ENCODE peak calls at places on chromosomes 11 and 22, in nine cellular contexts. One of them, this sample, is unnamed.

GRCh38 chr11:35292290-35292689 is 127.1 kb downstream of the SLC1A2 start:
- DNase-seq in tibial artery: no peak
- DNase-seq in PC-3: no peak
- DNase-seq in testis: no peak
- DNase-seq in right lobe of liver: no peak
- DNase-seq in IMR-90: no peak
- DNase-seq in tibial nerve: no peak
- DNase-seq in CD4-positive, alpha-beta T cell: no peak
- DNase-seq in CD8-positive, alpha-beta memory T cell: no peak
- DNase-seq in this sample: no peak

GRCh38 chr11:27254744-27255446 is 108.1 kb downstream of the CCDC34 start:
- DNase-seq in IMR-90: peak
- DNase-seq in CD4-positive, alpha-beta T cell: no peak
- DNase-seq in tibial artery: no peak
- DNase-seq in tibial nerve: no peak
- DNase-seq in CD8-positive, alpha-beta memory T cell: no peak
- DNase-seq in PC-3: no peak
- DNase-seq in right lobe of liver: no peak
- DNase-seq in testis: no peak
- DNase-seq in this sample: no peak

GRCh38 chr11:61516675-61517516 is 8.3 kb downstream of the LRRC10B start:
- DNase-seq in testis: peak
- DNase-seq in right lobe of liver: no peak
- DNase-seq in CD8-positive, alpha-beta memory T cell: peak
- DNase-seq in IMR-90: no peak
- DNase-seq in PC-3: peak
- DNase-seq in tibial nerve: no peak
- DNase-seq in CD4-positive, alpha-beta T cell: peak
- DNase-seq in tibial artery: no peak
- DNase-seq in this sample: no peak

GRCh38 chr11:88390254-88390653 is 52.7 kb upstream of the CTSC start:
- DNase-seq in right lobe of liver: no peak
- DNase-seq in PC-3: no peak
- DNase-seq in IMR-90: no peak
- DNase-seq in CD8-positive, alpha-beta memory T cell: no peak
- DNase-seq in tibial artery: no peak
- DNase-seq in CD4-positive, alpha-beta T cell: no peak
- DNase-seq in testis: no peak
- DNase-seq in tibial nerve: no peak
- DNase-seq in this sample: no peak

GRCh38 chr11:23585700-23586099 is 725.4 kb upstream of the CCDC179 start:
- DNase-seq in CD4-positive, alpha-beta T cell: no peak
- DNase-seq in right lobe of liver: no peak
- DNase-seq in IMR-90: no peak
- DNase-seq in CD8-positive, alpha-beta memory T cell: no peak
- DNase-seq in testis: no peak
- DNase-seq in tibial artery: no peak
- DNase-seq in tibial nerve: no peak
- DNase-seq in PC-3: no peak
- DNase-seq in this sample: no peak

GRCh38 chr11:2655834-2656622 is 43.8 kb downstream of the KCNQ1OT1 start:
- DNase-seq in PC-3: peak
- DNase-seq in tibial nerve: no peak
- DNase-seq in tibial artery: no peak
- DNase-seq in right lobe of liver: no peak
- DNase-seq in CD8-positive, alpha-beta memory T cell: no peak
- DNase-seq in CD4-positive, alpha-beta T cell: no peak
- DNase-seq in IMR-90: peak
- DNase-seq in testis: no peak
- DNase-seq in this sample: no peak

GRCh38 chr22:43007519-43008102 is 7.3 kb downstream of the PACSIN2 start:
- DNase-seq in CD4-positive, alpha-beta T cell: no peak
- DNase-seq in CD8-positive, alpha-beta memory T cell: no peak
- DNase-seq in right lobe of liver: no peak
- DNase-seq in PC-3: no peak
- DNase-seq in tibial artery: no peak
- DNase-seq in tibial nerve: no peak
- DNase-seq in testis: no peak
- DNase-seq in IMR-90: peak
- DNase-seq in this sample: no peak

GRCh38 chr11:113440816-113441215 is 34.4 kb downstream of the DRD2 start:
- DNase-seq in CD8-positive, alpha-beta memory T cell: no peak
- DNase-seq in right lobe of liver: no peak
- DNase-seq in CD4-positive, alpha-beta T cell: no peak
- DNase-seq in testis: no peak
- DNase-seq in tibial nerve: no peak
- DNase-seq in tibial artery: no peak
- DNase-seq in PC-3: no peak
- DNase-seq in IMR-90: no peak
- DNase-seq in this sample: no peak

GRCh38 chr11:69127091-69127850 is 28.5 kb upstream of the SMIM38 start:
- DNase-seq in CD8-positive, alpha-beta memory T cell: no peak
- DNase-seq in CD4-positive, alpha-beta T cell: no peak
- DNase-seq in tibial artery: peak
- DNase-seq in testis: peak
- DNase-seq in tibial nerve: peak
- DNase-seq in right lobe of liver: no peak
- DNase-seq in PC-3: no peak
- DNase-seq in IMR-90: no peak
- DNase-seq in this sample: no peak

GRCh38 chr22:21455334-21456089 is 11.7 kb upstream of the TMEM191C start:
- DNase-seq in CD4-positive, alpha-beta T cell: no peak
- DNase-seq in CD8-positive, alpha-beta memory T cell: no peak
- DNase-seq in PC-3: no peak
- DNase-seq in IMR-90: no peak
- DNase-seq in tibial nerve: peak
- DNase-seq in tibial artery: peak
- DNase-seq in testis: no peak
- DNase-seq in right lobe of liver: peak
- DNase-seq in this sample: no peak

GRCh38 chr11:77636738-77637344 is 753 bp downstream of the CLNS1A start:
- DNase-seq in tibial artery: no peak
- DNase-seq in testis: no peak
- DNase-seq in tibial nerve: no peak
- DNase-seq in IMR-90: no peak
- DNase-seq in CD4-positive, alpha-beta T cell: no peak
- DNase-seq in right lobe of liver: no peak
- DNase-seq in CD8-positive, alpha-beta memory T cell: no peak
- DNase-seq in PC-3: no peak
- DNase-seq in this sample: no peak

GRCh38 chr11:74462009-74462408 is 5.3 kb downstream of the KCNE3 start:
- DNase-seq in IMR-90: no peak
- DNase-seq in testis: peak
- DNase-seq in right lobe of liver: peak
- DNase-seq in PC-3: no peak
- DNase-seq in tibial nerve: peak
- DNase-seq in CD4-positive, alpha-beta T cell: no peak
- DNase-seq in CD8-positive, alpha-beta memory T cell: no peak
- DNase-seq in tibial artery: peak
- DNase-seq in this sample: no peak

GRCh38 chr11:118304809-118305248 is 299 bp downstream of the CD3E start:
- DNase-seq in right lobe of liver: no peak
- DNase-seq in IMR-90: no peak
- DNase-seq in CD8-positive, alpha-beta memory T cell: no peak
- DNase-seq in CD4-positive, alpha-beta T cell: peak
- DNase-seq in PC-3: no peak
- DNase-seq in tibial nerve: no peak
- DNase-seq in tibial artery: no peak
- DNase-seq in testis: no peak
- DNase-seq in this sample: no peak

GRCh38 chr11:118305726-118306125 is 1.2 kb downstream of the CD3E start:
- DNase-seq in CD4-positive, alpha-beta T cell: peak
- DNase-seq in right lobe of liver: no peak
- DNase-seq in CD8-positive, alpha-beta memory T cell: peak
- DNase-seq in tibial artery: no peak
- DNase-seq in IMR-90: no peak
- DNase-seq in testis: no peak
- DNase-seq in PC-3: no peak
- DNase-seq in tibial nerve: no peak
- DNase-seq in this sample: no peak

GRCh38 chr11:118301600-118302195 is 2.8 kb upstream of the CD3E start:
- DNase-seq in IMR-90: no peak
- DNase-seq in CD8-positive, alpha-beta memory T cell: no peak
- DNase-seq in testis: no peak
- DNase-seq in PC-3: no peak
- DNase-seq in tibial nerve: no peak
- DNase-seq in CD4-positive, alpha-beta T cell: no peak
- DNase-seq in right lobe of liver: no peak
- DNase-seq in tibial artery: no peak
- DNase-seq in this sample: no peak

GRCh38 chr11:118306556-118306955 is 2.0 kb downstream of the CD3E start:
- DNase-seq in right lobe of liver: no peak
- DNase-seq in CD4-positive, alpha-beta T cell: peak
- DNase-seq in tibial artery: no peak
- DNase-seq in PC-3: no peak
- DNase-seq in CD8-positive, alpha-beta memory T cell: peak
- DNase-seq in IMR-90: no peak
- DNase-seq in tibial nerve: no peak
- DNase-seq in testis: no peak
- DNase-seq in this sample: no peak

GRCh38 chr11:118304227-118304808 is at the start of gene CD3E:
- DNase-seq in CD8-positive, alpha-beta memory T cell: peak
- DNase-seq in tibial nerve: no peak
- DNase-seq in tibial artery: no peak
- DNase-seq in right lobe of liver: no peak
- DNase-seq in PC-3: no peak
- DNase-seq in CD4-positive, alpha-beta T cell: peak
- DNase-seq in testis: no peak
- DNase-seq in IMR-90: no peak
- DNase-seq in this sample: no peak
- H3K27ac ChIP-seq in CD8-positive, alpha-beta memory T cell: peak
- H3K27ac ChIP-seq in tibial nerve: no peak
- H3K27ac ChIP-seq in tibial artery: no peak
- H3K27ac ChIP-seq in right lobe of liver: no peak
- H3K27ac ChIP-seq in PC-3: no peak
- H3K27ac ChIP-seq in CD4-positive, alpha-beta T cell: peak
- H3K27ac ChIP-seq in testis: no peak
- H3K27ac ChIP-seq in IMR-90: no peak
- H3K27ac ChIP-seq in this sample: no peak

GRCh38 chr22:26777402-26777801 is 120.0 kb downstream of the MIAT start:
- DNase-seq in tibial artery: no peak
- DNase-seq in CD8-positive, alpha-beta memory T cell: no peak
- DNase-seq in IMR-90: peak
- DNase-seq in right lobe of liver: no peak
- DNase-seq in PC-3: peak
- DNase-seq in tibial nerve: no peak
- DNase-seq in testis: no peak
- DNase-seq in CD4-positive, alpha-beta T cell: no peak
- DNase-seq in this sample: no peak
- H3K27ac ChIP-seq in tibial artery: peak
- H3K27ac ChIP-seq in CD8-positive, alpha-beta memory T cell: no peak
- H3K27ac ChIP-seq in IMR-90: no peak
- H3K27ac ChIP-seq in right lobe of liver: no peak
- H3K27ac ChIP-seq in PC-3: no peak
- H3K27ac ChIP-seq in tibial nerve: no peak
- H3K27ac ChIP-seq in testis: no peak
- H3K27ac ChIP-seq in CD4-positive, alpha-beta T cell: no peak
- H3K27ac ChIP-seq in this sample: no peak

GRCh38 chr11:100776212-100776896 is 89.3 kb downstream of the ARHGAP42 start:
- DNase-seq in IMR-90: peak
- DNase-seq in testis: no peak
- DNase-seq in CD8-positive, alpha-beta memory T cell: no peak
- DNase-seq in right lobe of liver: no peak
- DNase-seq in tibial artery: no peak
- DNase-seq in PC-3: peak
- DNase-seq in CD4-positive, alpha-beta T cell: no peak
- DNase-seq in tibial nerve: no peak
- DNase-seq in this sample: no peak
- H3K27ac ChIP-seq in IMR-90: no peak
- H3K27ac ChIP-seq in testis: no peak
- H3K27ac ChIP-seq in CD8-positive, alpha-beta memory T cell: no peak
- H3K27ac ChIP-seq in right lobe of liver: no peak
- H3K27ac ChIP-seq in tibial artery: no peak
- H3K27ac ChIP-seq in PC-3: peak
- H3K27ac ChIP-seq in CD4-positive, alpha-beta T cell: no peak
- H3K27ac ChIP-seq in tibial nerve: peak
- H3K27ac ChIP-seq in this sample: no peak

GRCh38 chr22:38740116-38740723 is 15.6 kb downstream of the SUN2 start:
- DNase-seq in CD8-positive, alpha-beta memory T cell: peak
- DNase-seq in tibial nerve: no peak
- DNase-seq in PC-3: no peak
- DNase-seq in CD4-positive, alpha-beta T cell: no peak
- DNase-seq in right lobe of liver: no peak
- DNase-seq in tibial artery: no peak
- DNase-seq in testis: no peak
- DNase-seq in IMR-90: no peak
- DNase-seq in this sample: no peak
- H3K27ac ChIP-seq in CD8-positive, alpha-beta memory T cell: no peak
- H3K27ac ChIP-seq in tibial nerve: no peak
- H3K27ac ChIP-seq in PC-3: no peak
- H3K27ac ChIP-seq in CD4-positive, alpha-beta T cell: peak
- H3K27ac ChIP-seq in right lobe of liver: no peak
- H3K27ac ChIP-seq in tibial artery: peak
- H3K27ac ChIP-seq in testis: no peak
- H3K27ac ChIP-seq in IMR-90: no peak
- H3K27ac ChIP-seq in this sample: peak

DNA sequence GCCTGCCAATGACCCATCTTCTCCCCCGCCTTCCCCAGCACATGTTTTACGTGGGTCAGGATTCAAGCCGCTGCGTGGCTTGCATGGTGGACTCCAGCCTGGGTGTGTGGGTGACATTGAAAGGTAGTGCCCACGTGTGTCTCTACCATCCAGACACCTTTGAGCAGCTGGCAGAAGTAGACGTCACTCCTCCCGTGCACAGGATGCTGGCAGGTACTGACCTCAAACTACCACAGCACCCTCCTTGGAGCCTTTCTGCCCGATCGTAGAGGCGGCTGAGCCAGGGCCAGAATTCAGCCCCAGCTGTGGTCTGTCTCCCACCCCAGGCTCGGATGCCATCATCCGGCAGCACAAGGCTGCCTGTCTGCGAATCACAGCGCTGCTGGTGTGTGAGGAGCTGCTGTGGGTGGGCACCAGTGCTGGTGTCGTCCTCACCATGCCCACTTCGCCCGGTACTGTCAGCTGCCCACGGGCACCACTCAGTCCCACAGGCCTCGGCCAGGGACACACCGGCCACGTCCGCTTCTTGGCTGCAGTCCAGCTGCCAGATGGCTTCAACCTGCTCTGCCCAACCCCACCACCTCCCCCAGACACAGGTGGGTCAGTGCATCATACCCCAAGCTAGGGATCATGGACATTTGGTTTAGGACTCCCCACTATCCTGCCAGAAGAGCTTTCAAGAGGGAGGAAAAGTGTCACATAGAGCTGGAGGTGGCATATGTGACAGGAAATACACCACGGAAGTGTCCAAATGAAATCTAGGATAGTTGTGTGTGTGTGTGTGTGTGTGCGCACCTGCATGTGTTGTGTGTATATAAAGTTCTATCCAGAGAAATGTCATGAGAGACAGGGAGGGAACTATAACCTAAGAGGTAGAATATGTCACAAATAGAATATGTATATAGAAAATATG is 10.6 kb upstream of the RELT start:
- DNase-seq in CD8-positive, alpha-beta memory T cell: no peak
- DNase-seq in CD4-positive, alpha-beta T cell: no peak
- DNase-seq in testis: no peak
- DNase-seq in IMR-90: no peak
- DNase-seq in PC-3: no peak
- DNase-seq in tibial artery: no peak
- DNase-seq in right lobe of liver: no peak
- DNase-seq in tibial nerve: no peak
- DNase-seq in this sample: no peak
- H3K27ac ChIP-seq in CD8-positive, alpha-beta memory T cell: peak
- H3K27ac ChIP-seq in CD4-positive, alpha-beta T cell: peak
- H3K27ac ChIP-seq in testis: no peak
- H3K27ac ChIP-seq in IMR-90: no peak
- H3K27ac ChIP-seq in PC-3: no peak
- H3K27ac ChIP-seq in tibial artery: peak
- H3K27ac ChIP-seq in right lobe of liver: no peak
- H3K27ac ChIP-seq in tibial nerve: no peak
- H3K27ac ChIP-seq in this sample: peak